ENCODE peak calls at places on chromosomes 2 and 18, in ten cellular contexts. C, Z, B, F, P, D, G, J, M and Q are unnamed samples.

GRCh38 chr18:13688191-13689136 is 37.9 kb downstream of the FAM210A start:
- DNase-seq in M (no peak), D (no peak), F (no peak), P (no peak), J (no peak), Z (no peak), C (no peak), B (no peak), G (no peak), Q (no peak)

GRCh38 chr2:105469781-105470180 is 70.9 kb upstream of the FHL2 start:
- DNase-seq in C (no peak), D (no peak), J (no peak), P (no peak), Z (no peak), G (no peak), M (no peak), F (no peak), B (no peak), Q (no peak)

GRCh38 chr18:48833701-48834394 is 116.9 kb downstream of the SMAD7 start:
- DNase-seq in C (peak), P (peak), D (no peak), Z (peak), J (no peak), G (no peak), M (no peak), F (peak), B (peak), Q (no peak)

GRCh38 chr2:241511091-241511741 is 2.8 kb upstream of the STK25 start:
- DNase-seq in P (no peak), J (no peak), B (no peak), C (no peak), G (no peak), M (no peak), D (no peak), F (no peak), Z (no peak), Q (no peak)

GRCh38 chr18:31190919-31191318 is 28.3 kb upstream of the DSC1 start:
- DNase-seq in J (no peak), D (no peak), M (no peak), P (no peak), F (no peak), C (no peak), G (no peak), Z (no peak), B (no peak), Q (no peak)

GRCh38 chr18:3281456-3282400 is 19.8 kb downstream of the MYL12B start:
- DNase-seq in G (no peak), P (peak), F (no peak), D (peak), C (no peak), B (peak), Z (peak), J (peak), M (no peak), Q (no peak)

GRCh38 chr2:19540739-19541503 is 182.5 kb upstream of the OSR1 start:
- DNase-seq in B (no peak), C (no peak), G (peak), J (peak), F (no peak), P (peak), M (no peak), D (peak), Z (peak), Q (no peak)

GRCh38 chr2:237156857-237157550 is 71.3 kb downstream of the COPS8 start:
- DNase-seq in F (no peak), Z (no peak), C (no peak), J (no peak), P (no peak), G (no peak), B (no peak), D (no peak), M (no peak), Q (no peak)

GRCh38 chr2:157759855-157760254 is 116.3 kb downstream of the ACVR1 start:
- DNase-seq in Z (no peak), G (no peak), J (no peak), F (no peak), D (no peak), C (no peak), M (no peak), B (no peak), P (no peak), Q (no peak)

GRCh38 chr2:54370405-54371104 is 85.6 kb upstream of the SPTBN1 start:
- DNase-seq in J (no peak), M (no peak), G (no peak), P (no peak), C (peak), F (no peak), D (no peak), B (no peak), Z (peak), Q (no peak)

GRCh38 chr2:48543895-48544294 is 13.9 kb downstream of the STON1 start:
- DNase-seq in G (no peak), F (no peak), C (no peak), Z (no peak), D (no peak), J (no peak), B (no peak), P (no peak), M (no peak), Q (no peak)

GRCh38 chr2:203476881-203477280 is 58.2 kb downstream of the RAPH1 start:
- DNase-seq in F (no peak), D (peak), P (no peak), C (no peak), Z (no peak), J (no peak), M (no peak), G (no peak), B (no peak), Q (no peak)

GRCh38 chr18:34999734-35000397 is 41.3 kb upstream of the MAPRE2 start:
- DNase-seq in B (no peak), D (no peak), G (no peak), C (no peak), P (no peak), Z (no peak), M (no peak), J (no peak), F (no peak), Q (no peak)

GRCh38 chr2:99544608-99545007 is 54.8 kb upstream of the REV1 start:
- DNase-seq in B (no peak), P (no peak), C (no peak), F (no peak), J (no peak), G (no peak), D (no peak), M (no peak), Z (no peak), Q (no peak)

GRCh38 chr18:58218111-58218510 is 174.1 kb downstream of the NEDD4L start:
- DNase-seq in C (no peak), J (no peak), F (no peak), M (no peak), G (no peak), D (peak), P (peak), B (no peak), Z (peak), Q (no peak)

GRCh38 chr2:231425811-231426703 is 30.5 kb downstream of the B3GNT7 start:
- DNase-seq in G (no peak), P (no peak), Z (no peak), F (no peak), J (no peak), M (no peak), C (no peak), B (no peak), D (no peak), Q (peak)

GRCh38 chr2:38648107-38648761 is 17.7 kb upstream of the GALM start:
- DNase-seq in D (peak), M (no peak), B (no peak), J (no peak), Z (no peak), P (no peak), F (no peak), G (no peak), C (no peak), Q (no peak)

GRCh38 chr2:208174144-208174543 is 10.8 kb upstream of the CRYGA start:
- DNase-seq in J (no peak), C (no peak), P (no peak), M (no peak), F (no peak), G (no peak), D (no peak), B (no peak), Z (no peak), Q (no peak)

GRCh38 chr2:195561205-195562032 is 95.6 kb upstream of the SLC39A10 start:
- DNase-seq in P (peak), Z (peak), C (no peak), D (peak), F (no peak), B (peak), G (no peak), J (peak), M (no peak), Q (no peak)

GRCh38 chr2:30261695-30262211 is 30.4 kb downstream of the LBH start:
- DNase-seq in J (no peak), F (no peak), D (no peak), B (no peak), C (no peak), M (no peak), P (no peak), Z (no peak), G (no peak), Q (no peak)

GRCh38 chr2:210477496-210477895 is 937 bp upstream of the LANCL1 start:
- DNase-seq in M (no peak), P (peak), G (no peak), C (no peak), Z (peak), F (peak), J (peak), B (no peak), D (peak), Q (no peak)

GRCh38 chr2:8659092-8659734 is 22.6 kb upstream of the ID2 start:
- DNase-seq in F (no peak), P (no peak), D (no peak), C (no peak), B (no peak), Z (no peak), M (no peak), J (no peak), G (no peak), Q (no peak)

GRCh38 chr2:120134263-120134662 is 88.9 kb downstream of the TMEM185B start:
- DNase-seq in C (no peak), M (no peak), D (peak), G (peak), B (no peak), P (peak), F (no peak), Z (peak), J (peak), Q (no peak)

GRCh38 chr2:234494361-234495075 is 2.4 kb downstream of the ARL4C start:
- DNase-seq in P (peak), M (no peak), B (no peak), J (no peak), D (no peak), C (no peak), Z (no peak), G (no peak), F (peak), Q (no peak)